ENCODE peak calls at places on chromosomes 7 and 10, in seven cellular contexts. Q is CD8-positive, alpha-beta memory T cell; C is Jurkat, Clone E6-1; X is mesendoderm; L is gastrocnemius medialis; K is GM06990; H is fibroblast of lung. F is an unnamed sample.

GRCh38 chr10:51679841-51680240 is 19.6 kb downstream of the CSTF2T start:
- DNase-seq in Q (no peak), C (no peak), X (peak; percentile 54), L (no peak), K (no peak), H (no peak), F (no peak)

GRCh38 chr7:151312356-151312755 is 29.3 kb upstream of the NUB1 start:
- DNase-seq in Q (no peak), C (no peak), X (no peak), L (no peak), K (no peak), H (no peak), F (no peak)

GRCh38 chr10:3494131-3494878 is 290.7 kb downstream of the KLF6 start:
- DNase-seq in Q (no peak), C (no peak), X (peak; percentile 22), L (no peak), K (no peak), H (peak; percentile 18), F (peak; percentile 79)

GRCh38 chr7:46763348-46763747 is 818.6 kb downstream of the TNS3 start:
- DNase-seq in Q (no peak), C (no peak), X (no peak), L (no peak), K (no peak), H (no peak), F (no peak)

GRCh38 chr10:22633528-22633927 is 80.8 kb downstream of the PIP4K2A start:
- DNase-seq in Q (no peak), C (no peak), X (no peak), L (no peak), K (no peak), H (no peak), F (no peak)

GRCh38 chr10:86284355-86285105 is 82.1 kb downstream of the GRID1 start:
- DNase-seq in Q (no peak), C (no peak), X (no peak), L (no peak), K (no peak), H (no peak), F (peak; percentile 46)

GRCh38 chr10:49297818-49298665 is 928 bp upstream of the C10orf71 start:
- DNase-seq in Q (no peak), C (no peak), X (peak; percentile 91), L (no peak), K (no peak), H (no peak), F (no peak)

GRCh38 chr7:104677587-104677986 is 336.4 kb upstream of the KMT2E start:
- DNase-seq in Q (no peak), C (no peak), X (no peak), L (no peak), K (no peak), H (no peak), F (no peak)

GRCh38 chr10:130138479-130138866 is 2.3 kb downstream of the GLRX3 start:
- DNase-seq in Q (no peak), C (no peak), X (peak; percentile 81), L (no peak), K (no peak), H (peak; percentile 66), F (no peak)

GRCh38 chr10:3936422-3937040 is 151.5 kb upstream of the KLF6 start:
- DNase-seq in Q (no peak), C (no peak), X (no peak), L (no peak), K (no peak), H (no peak), F (no peak)

GRCh38 chr7:107953924-107954303 is 49.0 kb downstream of the LAMB1 start:
- DNase-seq in Q (no peak), C (no peak), X (no peak), L (no peak), K (no peak), H (no peak), F (no peak)

GRCh38 chr10:106114656-106115186 is 1049.8 kb downstream of the SORCS1 start:
- DNase-seq in Q (no peak), C (no peak), X (no peak), L (no peak), K (no peak), H (no peak), F (no peak)

GRCh38 chr7:110010379-110010778 is 1080.5 kb upstream of the LRRN3 start:
- DNase-seq in Q (no peak), C (no peak), X (peak; percentile 49), L (no peak), K (no peak), H (no peak), F (no peak)

GRCh38 chr10:133241501-133242205 is 4.0 kb downstream of the VENTX start:
- DNase-seq in Q (no peak), C (no peak), X (no peak), L (no peak), K (peak; percentile 47), H (no peak), F (no peak)
- H3K4me3 ChIP-seq in Q (peak overlapping the region; percentile 53), C (no peak overlapping the region), X (no peak overlapping the region), L (no peak overlapping the region), K (peak overlapping the region; percentile 41), H (no peak overlapping the region), F (no peak overlapping the region)

DNA sequence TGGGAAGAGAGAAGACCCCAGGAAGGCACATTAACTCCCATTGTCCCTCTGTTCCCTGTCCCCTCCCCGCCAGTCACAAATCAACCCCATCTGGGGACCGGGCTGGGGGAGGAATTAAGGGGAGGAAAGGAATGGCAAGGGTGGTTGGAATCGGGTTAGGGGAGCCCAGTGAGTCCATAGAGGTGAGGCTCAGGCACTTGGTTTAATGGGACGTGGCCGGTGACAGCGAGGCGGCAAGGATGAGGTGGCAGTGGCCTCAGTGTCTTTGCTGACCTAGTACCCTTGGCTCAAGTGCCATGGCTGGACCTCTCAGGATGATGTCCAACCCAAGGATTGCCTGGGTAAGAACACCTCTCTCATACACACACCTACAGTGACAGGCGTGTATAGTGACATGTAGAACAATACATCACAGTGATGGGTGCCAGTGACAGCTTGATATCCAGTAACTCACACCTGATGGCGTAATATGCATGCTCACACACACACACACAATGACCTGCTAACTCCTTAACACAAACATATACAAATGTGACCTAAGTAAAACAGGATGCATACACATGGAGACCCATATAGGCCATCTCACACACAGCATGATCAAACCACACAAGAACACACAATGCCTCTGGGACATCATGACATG is 12.3 kb downstream of the KCNIP2 start:
- DNase-seq in Q (no peak), C (no peak), X (no peak), L (no peak), K (no peak), H (no peak), F (no peak)
- H3K4me3 ChIP-seq in Q (peak overlapping the region; percentile 56), C (peak overlapping the region; percentile 60), X (no peak overlapping the region), L (peak overlapping the region; percentile 56), K (peak overlapping the region; percentile 65), H (peak overlapping the region; percentile 58), F (peak overlapping the region; percentile 27)

GRCh38 chr10:114681542-114681941 is 23.5 kb upstream of the ABLIM1 start:
- DNase-seq in Q (no peak), C (no peak), X (no peak), L (peak; percentile 30), K (no peak), H (peak; percentile 62), F (no peak)

GRCh38 chr10:114683593-114683992 is 25.5 kb upstream of the ABLIM1 start:
- DNase-seq in Q (no peak), C (no peak), X (no peak), L (no peak), K (no peak), H (no peak), F (no peak)

GRCh38 chr10:114682121-114682520 is 24.0 kb upstream of the ABLIM1 start:
- DNase-seq in Q (no peak), C (no peak), X (no peak), L (no peak), K (no peak), H (no peak), F (no peak)

GRCh38 chr10:114683162-114683561 is 25.1 kb upstream of the ABLIM1 start:
- DNase-seq in Q (no peak), C (no peak), X (no peak), L (no peak), K (no peak), H (peak; percentile 67), F (no peak)

DNA sequence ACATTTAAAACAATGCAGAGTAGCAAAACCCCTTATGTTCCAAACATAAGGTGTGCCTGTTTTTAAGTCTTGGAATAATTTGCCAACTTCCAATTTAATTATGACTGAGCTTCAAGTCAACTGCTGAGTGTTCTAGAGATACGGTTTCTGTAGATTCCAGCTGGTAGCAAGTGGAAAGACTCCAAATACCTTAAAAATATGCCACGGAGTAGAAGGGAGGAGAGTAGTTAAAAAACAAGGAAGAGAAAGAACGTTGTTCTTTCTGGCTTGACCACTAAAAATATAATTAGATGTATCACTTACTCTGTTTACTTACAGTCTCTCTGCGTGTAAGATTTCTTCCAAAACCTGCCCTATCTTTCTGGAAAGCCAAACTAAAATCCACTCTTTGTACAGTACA is 24.5 kb upstream of the ABLIM1 start:
- DNase-seq in Q (no peak), C (no peak), X (no peak), L (no peak), K (no peak), H (peak; percentile 60), F (no peak)
- H3K4me3 ChIP-seq in Q (no peak overlapping the region), C (no peak overlapping the region), X (no peak overlapping the region), L (peak overlapping the region; percentile 23), K (no peak overlapping the region), H (no peak overlapping the region), F (peak overlapping the region; percentile 31)

GRCh38 chr7:28076421-28077163 is 104.0 kb downstream of the JAZF1 start:
- DNase-seq in Q (no peak), C (no peak), X (no peak), L (no peak), K (no peak), H (no peak), F (no peak)

GRCh38 chr7:28075674-28076358 is 104.8 kb downstream of the JAZF1 start:
- DNase-seq in Q (no peak), C (no peak), X (no peak), L (no peak), K (no peak), H (peak; percentile 65), F (no peak)

GRCh38 chr7:28077616-28078015 is 103.0 kb downstream of the JAZF1 start:
- DNase-seq in Q (no peak), C (no peak), X (no peak), L (no peak), K (no peak), H (no peak), F (no peak)

GRCh38 chr7:28081016-28081415 is 99.6 kb downstream of the JAZF1 start:
- DNase-seq in Q (no peak), C (no peak), X (peak; percentile 58), L (no peak), K (no peak), H (no peak), F (no peak)

DNA sequence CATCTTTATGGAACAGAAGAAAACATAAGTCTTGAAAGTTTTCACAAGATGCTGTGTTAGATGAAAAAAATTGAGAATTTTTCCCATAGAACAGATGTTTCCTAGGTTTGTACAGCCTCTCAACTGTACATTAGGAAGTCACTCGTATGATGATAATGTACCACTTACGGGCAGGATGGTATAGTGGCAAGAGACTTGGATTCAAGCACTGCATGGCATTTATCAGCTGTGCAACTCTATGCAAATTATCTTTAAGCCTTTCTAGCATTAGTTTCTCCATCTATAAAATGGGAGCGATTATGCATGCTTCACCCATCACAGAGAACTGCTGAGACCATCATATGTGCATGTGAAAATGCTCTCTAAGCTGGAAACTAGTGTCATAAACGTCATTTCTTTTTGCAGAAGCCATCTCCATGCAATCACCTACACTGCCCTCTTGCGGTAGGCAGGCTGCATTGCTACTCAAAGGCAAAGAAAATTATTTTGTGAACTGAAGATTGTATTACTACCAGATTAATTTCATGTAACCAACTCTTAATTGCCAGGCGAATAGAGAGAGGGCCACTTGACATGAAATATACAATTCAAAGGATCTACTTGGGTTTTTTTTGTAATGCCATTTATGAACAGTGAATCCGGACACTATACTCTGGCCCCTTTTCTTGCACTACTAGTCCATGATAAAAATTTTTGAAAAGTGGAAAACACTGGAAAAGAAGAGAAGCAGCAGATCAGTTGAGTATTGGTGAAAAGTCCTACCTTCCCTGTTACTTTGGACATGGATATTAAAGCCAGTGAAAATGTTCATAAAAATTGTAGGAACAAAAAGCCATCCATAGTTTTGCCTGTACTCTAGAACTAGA is 102.3 kb downstream of the JAZF1 start:
- DNase-seq in Q (peak; percentile 12), C (peak; percentile 38), X (no peak), L (no peak), K (no peak), H (peak; percentile 36), F (no peak)
- H3K4me3 ChIP-seq in Q (no peak overlapping the region), C (no peak overlapping the region), X (no peak overlapping the region), L (no peak overlapping the region), K (no peak overlapping the region), H (no peak overlapping the region), F (no peak overlapping the region)